ENCODE peak calls at places on chromosomes 1 and 21, in eight cellular contexts. One of them, this sample, is unnamed.

GRCh38 chr1:65224681-65225091 is 76.7 kb downstream of the AK4 start:
- DNase-seq in SJSA1: no peak
- DNase-seq in fibroblast of mammary gland: no peak
- DNase-seq in dorsolateral prefrontal cortex: no peak
- DNase-seq in HT-29: no peak
- DNase-seq in mesenchymal stem cell: no peak
- DNase-seq in posterior cingulate gyrus: no peak
- DNase-seq in SHP77: no peak
- DNase-seq in this sample: no peak

GRCh38 chr1:233638513-233638912 is 24.6 kb downstream of the KCNK1 start:
- DNase-seq in SJSA1: no peak
- DNase-seq in fibroblast of mammary gland: peak
- DNase-seq in dorsolateral prefrontal cortex: peak
- DNase-seq in HT-29: no peak
- DNase-seq in mesenchymal stem cell: no peak
- DNase-seq in posterior cingulate gyrus: peak
- DNase-seq in SHP77: no peak
- DNase-seq in this sample: no peak

GRCh38 chr21:44089001-44089911 is 17.9 kb upstream of the PWP2 start:
- DNase-seq in SJSA1: peak
- DNase-seq in fibroblast of mammary gland: no peak
- DNase-seq in dorsolateral prefrontal cortex: peak
- DNase-seq in HT-29: peak
- DNase-seq in mesenchymal stem cell: no peak
- DNase-seq in posterior cingulate gyrus: no peak
- DNase-seq in SHP77: no peak
- DNase-seq in this sample: no peak

GRCh38 chr1:203175237-203176181 is at the start of gene MYBPH:
- DNase-seq in SJSA1: no peak
- DNase-seq in fibroblast of mammary gland: no peak
- DNase-seq in dorsolateral prefrontal cortex: peak
- DNase-seq in HT-29: no peak
- DNase-seq in mesenchymal stem cell: no peak
- DNase-seq in posterior cingulate gyrus: no peak
- DNase-seq in SHP77: no peak
- DNase-seq in this sample: peak

GRCh38 chr1:66540434-66541032 is 6.6 kb downstream of the SGIP1 start:
- DNase-seq in SJSA1: peak
- DNase-seq in fibroblast of mammary gland: peak
- DNase-seq in dorsolateral prefrontal cortex: no peak
- DNase-seq in HT-29: no peak
- DNase-seq in mesenchymal stem cell: peak
- DNase-seq in posterior cingulate gyrus: no peak
- DNase-seq in SHP77: no peak
- DNase-seq in this sample: no peak

GRCh38 chr21:36232641-36233040 is 76.0 kb downstream of the DOP1B start:
- DNase-seq in SJSA1: no peak
- DNase-seq in fibroblast of mammary gland: no peak
- DNase-seq in dorsolateral prefrontal cortex: no peak
- DNase-seq in HT-29: no peak
- DNase-seq in mesenchymal stem cell: no peak
- DNase-seq in posterior cingulate gyrus: no peak
- DNase-seq in SHP77: no peak
- DNase-seq in this sample: no peak

GRCh38 chr1:9246841-9247785 is 12.5 kb downstream of the H6PD start:
- DNase-seq in SJSA1: no peak
- DNase-seq in fibroblast of mammary gland: no peak
- DNase-seq in dorsolateral prefrontal cortex: no peak
- DNase-seq in HT-29: no peak
- DNase-seq in mesenchymal stem cell: no peak
- DNase-seq in posterior cingulate gyrus: no peak
- DNase-seq in SHP77: no peak
- DNase-seq in this sample: no peak

GRCh38 chr1:18874600-18874999 is 15.1 kb upstream of the TAS1R2 start:
- DNase-seq in SJSA1: no peak
- DNase-seq in fibroblast of mammary gland: no peak
- DNase-seq in dorsolateral prefrontal cortex: no peak
- DNase-seq in HT-29: no peak
- DNase-seq in mesenchymal stem cell: no peak
- DNase-seq in posterior cingulate gyrus: no peak
- DNase-seq in SHP77: no peak
- DNase-seq in this sample: no peak

GRCh38 chr1:1989102-1989542 is 14.5 kb downstream of the CFAP74 start:
- DNase-seq in SJSA1: no peak
- DNase-seq in fibroblast of mammary gland: peak
- DNase-seq in dorsolateral prefrontal cortex: peak
- DNase-seq in HT-29: no peak
- DNase-seq in mesenchymal stem cell: no peak
- DNase-seq in posterior cingulate gyrus: no peak
- DNase-seq in SHP77: peak
- DNase-seq in this sample: peak

GRCh38 chr1:33876970-33877680 is 13.2 kb downstream of the HMGB4 start:
- DNase-seq in SJSA1: no peak
- DNase-seq in fibroblast of mammary gland: peak
- DNase-seq in dorsolateral prefrontal cortex: peak
- DNase-seq in HT-29: no peak
- DNase-seq in mesenchymal stem cell: no peak
- DNase-seq in posterior cingulate gyrus: peak
- DNase-seq in SHP77: no peak
- DNase-seq in this sample: peak

GRCh38 chr1:54027848-54028247 is 9.9 kb upstream of the LDLRAD1 start:
- DNase-seq in SJSA1: no peak
- DNase-seq in fibroblast of mammary gland: no peak
- DNase-seq in dorsolateral prefrontal cortex: no peak
- DNase-seq in HT-29: no peak
- DNase-seq in mesenchymal stem cell: no peak
- DNase-seq in posterior cingulate gyrus: no peak
- DNase-seq in SHP77: no peak
- DNase-seq in this sample: peak

GRCh38 chr1:62131093-62131725 is 63.4 kb upstream of the L1TD1 start:
- DNase-seq in SJSA1: peak
- DNase-seq in fibroblast of mammary gland: peak
- DNase-seq in dorsolateral prefrontal cortex: no peak
- DNase-seq in HT-29: peak
- DNase-seq in mesenchymal stem cell: peak
- DNase-seq in posterior cingulate gyrus: no peak
- DNase-seq in SHP77: peak
- DNase-seq in this sample: peak

GRCh38 chr1:67578397-67579020 is 106.5 kb upstream of the GADD45A start:
- DNase-seq in SJSA1: no peak
- DNase-seq in fibroblast of mammary gland: no peak
- DNase-seq in dorsolateral prefrontal cortex: no peak
- DNase-seq in HT-29: no peak
- DNase-seq in mesenchymal stem cell: no peak
- DNase-seq in posterior cingulate gyrus: no peak
- DNase-seq in SHP77: peak
- DNase-seq in this sample: peak

GRCh38 chr1:226404063-226404903 is 3.6 kb downstream of the PARP1 start:
- DNase-seq in SJSA1: no peak
- DNase-seq in fibroblast of mammary gland: peak
- DNase-seq in dorsolateral prefrontal cortex: no peak
- DNase-seq in HT-29: no peak
- DNase-seq in mesenchymal stem cell: peak
- DNase-seq in posterior cingulate gyrus: no peak
- DNase-seq in SHP77: no peak
- DNase-seq in this sample: no peak

GRCh38 chr1:155226910-155227260 is 18.4 kb downstream of the MTX1 start:
- DNase-seq in SJSA1: peak
- DNase-seq in fibroblast of mammary gland: peak
- DNase-seq in dorsolateral prefrontal cortex: peak
- DNase-seq in HT-29: peak
- DNase-seq in mesenchymal stem cell: peak
- DNase-seq in posterior cingulate gyrus: no peak
- DNase-seq in SHP77: peak
- DNase-seq in this sample: peak

GRCh38 chr1:225684741-225685140 is 31.8 kb upstream of the ENAH start:
- DNase-seq in SJSA1: no peak
- DNase-seq in fibroblast of mammary gland: no peak
- DNase-seq in dorsolateral prefrontal cortex: no peak
- DNase-seq in HT-29: no peak
- DNase-seq in mesenchymal stem cell: no peak
- DNase-seq in posterior cingulate gyrus: no peak
- DNase-seq in SHP77: no peak
- DNase-seq in this sample: no peak

GRCh38 chr1:84742653-84743052 is 52.4 kb upstream of the SSX2IP start:
- DNase-seq in SJSA1: no peak
- DNase-seq in fibroblast of mammary gland: peak
- DNase-seq in dorsolateral prefrontal cortex: no peak
- DNase-seq in HT-29: no peak
- DNase-seq in mesenchymal stem cell: no peak
- DNase-seq in posterior cingulate gyrus: no peak
- DNase-seq in SHP77: no peak
- DNase-seq in this sample: no peak

GRCh38 chr21:25107708-25108107 is 499.6 kb downstream of the MRPL39 start:
- DNase-seq in SJSA1: peak
- DNase-seq in fibroblast of mammary gland: peak
- DNase-seq in dorsolateral prefrontal cortex: no peak
- DNase-seq in HT-29: no peak
- DNase-seq in mesenchymal stem cell: peak
- DNase-seq in posterior cingulate gyrus: no peak
- DNase-seq in SHP77: no peak
- DNase-seq in this sample: no peak

GRCh38 chr1:228217551-228218344 is 9.9 kb downstream of the OBSCN start:
- DNase-seq in SJSA1: no peak
- DNase-seq in fibroblast of mammary gland: no peak
- DNase-seq in dorsolateral prefrontal cortex: no peak
- DNase-seq in HT-29: no peak
- DNase-seq in mesenchymal stem cell: no peak
- DNase-seq in posterior cingulate gyrus: no peak
- DNase-seq in SHP77: no peak
- DNase-seq in this sample: no peak

GRCh38 chr1:54361342-54361741 is 44.9 kb downstream of the SSBP3 start:
- DNase-seq in SJSA1: no peak
- DNase-seq in fibroblast of mammary gland: no peak
- DNase-seq in dorsolateral prefrontal cortex: no peak
- DNase-seq in HT-29: no peak
- DNase-seq in mesenchymal stem cell: no peak
- DNase-seq in posterior cingulate gyrus: peak
- DNase-seq in SHP77: no peak
- DNase-seq in this sample: no peak

GRCh38 chr1:39901486-39902120 is at the start of gene MYCL:
- DNase-seq in SJSA1: peak
- DNase-seq in fibroblast of mammary gland: peak
- DNase-seq in dorsolateral prefrontal cortex: peak
- DNase-seq in HT-29: peak
- DNase-seq in mesenchymal stem cell: peak
- DNase-seq in posterior cingulate gyrus: peak
- DNase-seq in SHP77: peak
- DNase-seq in this sample: peak

GRCh38 chr1:243595527-243596206 is 254.4 kb downstream of the AKT3 start:
- DNase-seq in SJSA1: no peak
- DNase-seq in fibroblast of mammary gland: peak
- DNase-seq in dorsolateral prefrontal cortex: no peak
- DNase-seq in HT-29: no peak
- DNase-seq in mesenchymal stem cell: peak
- DNase-seq in posterior cingulate gyrus: no peak
- DNase-seq in SHP77: no peak
- DNase-seq in this sample: no peak

GRCh38 chr1:93708734-93709481 is 27.3 kb upstream of the BCAR3 start:
- DNase-seq in SJSA1: peak
- DNase-seq in fibroblast of mammary gland: peak
- DNase-seq in dorsolateral prefrontal cortex: no peak
- DNase-seq in HT-29: no peak
- DNase-seq in mesenchymal stem cell: peak
- DNase-seq in posterior cingulate gyrus: no peak
- DNase-seq in SHP77: no peak
- DNase-seq in this sample: no peak